ENCODE peak calls at places on chromosomes 7 and 10, in six cellular contexts. A is SK-N-SH, M is GM12878, G is K562, I is sigmoid colon, N is stomach. S is an unnamed sample.

GRCh38 chr10:113558336-113558735 is 5.5 kb downstream of the HABP2 start:
- DNase-seq in A (no peak), M (no peak), I (no peak), G (no peak), N (no peak), S (no peak)

GRCh38 chr7:126450269-126450671 is 802.5 kb downstream of the GRM8 start:
- DNase-seq in N (no peak), M (peak; percentile 75), A (no peak), I (no peak), G (no peak), S (no peak)

GRCh38 chr7:126776506-126776905 is 476.2 kb downstream of the GRM8 start:
- DNase-seq in M (no peak), N (no peak), I (no peak), A (no peak), G (no peak), S (no peak)

GRCh38 chr10:69853064-69853463 is 51.4 kb downstream of the COL13A1 start:
- DNase-seq in G (no peak), I (no peak), A (no peak), M (no peak), N (no peak), S (no peak)

GRCh38 chr7:117472335-117472734 is 7.5 kb upstream of the CFTR start:
- DNase-seq in G (no peak), I (no peak), M (no peak), N (no peak), A (no peak), S (no peak)

GRCh38 chr10:30705625-30706149 is 76.1 kb upstream of the LYZL2 start:
- DNase-seq in I (no peak), G (no peak), A (peak; percentile 15), N (no peak), M (peak; percentile 25), S (no peak)

GRCh38 chr10:110311357-110311949 is 6.7 kb upstream of the SMNDC1 start:
- DNase-seq in A (peak; percentile 64), I (no peak), M (peak; percentile 47), G (no peak), N (peak; percentile 57), S (peak; percentile 43)

GRCh38 chr7:18778594-18778993 is 283.0 kb downstream of the HDAC9 start:
- DNase-seq in M (no peak), A (no peak), N (no peak), G (no peak), I (no peak), S (no peak)

GRCh38 chr7:41333506-41333905 is 369.4 kb downstream of the INHBA start:
- DNase-seq in A (no peak), I (no peak), G (no peak), M (no peak), N (no peak), S (no peak)

GRCh38 chr7:6385110-6385792 is 62.5 kb downstream of the DAGLB start:
- DNase-seq in M (no peak), G (no peak), N (no peak), A (no peak), I (no peak), S (no peak)

GRCh38 chr7:47153571-47153970 is 428.3 kb downstream of the TNS3 start:
- DNase-seq in M (no peak), G (no peak), N (no peak), I (no peak), A (no peak), S (no peak)

GRCh38 chr7:135920478-135920877 is 56.7 kb downstream of the MTPN start:
- DNase-seq in N (no peak), G (no peak), M (no peak), A (no peak), I (no peak), S (no peak)

GRCh38 chr7:122951006-122951405 is 44.5 kb downstream of the TAS2R16 start:
- DNase-seq in M (no peak), A (no peak), N (no peak), I (no peak), G (no peak), S (no peak)

GRCh38 chr10:34426041-34426440 is 389.1 kb downstream of the PARD3 start:
- DNase-seq in G (no peak), A (no peak), N (no peak), I (no peak), M (no peak), S (no peak)

GRCh38 chr10:71048995-71049650 is 160.8 kb upstream of the PCBD1 start:
- DNase-seq in N (no peak), A (no peak), G (no peak), M (no peak), I (no peak), S (no peak)

GRCh38 chr10:71052708-71053107 is 159.7 kb upstream of the UNC5B start:
- DNase-seq in N (no peak), A (no peak), I (no peak), M (no peak), G (no peak), S (no peak)

GRCh38 chr10:71049994-71050393 is 161.6 kb upstream of the PCBD1 start:
- DNase-seq in I (no peak), M (no peak), G (no peak), N (no peak), A (no peak), S (no peak)

GRCh38 chr10:71053169-71053895 is 159.0 kb upstream of the UNC5B start:
- DNase-seq in G (no peak), I (no peak), N (no peak), A (no peak), M (no peak), S (no peak)

DNA sequence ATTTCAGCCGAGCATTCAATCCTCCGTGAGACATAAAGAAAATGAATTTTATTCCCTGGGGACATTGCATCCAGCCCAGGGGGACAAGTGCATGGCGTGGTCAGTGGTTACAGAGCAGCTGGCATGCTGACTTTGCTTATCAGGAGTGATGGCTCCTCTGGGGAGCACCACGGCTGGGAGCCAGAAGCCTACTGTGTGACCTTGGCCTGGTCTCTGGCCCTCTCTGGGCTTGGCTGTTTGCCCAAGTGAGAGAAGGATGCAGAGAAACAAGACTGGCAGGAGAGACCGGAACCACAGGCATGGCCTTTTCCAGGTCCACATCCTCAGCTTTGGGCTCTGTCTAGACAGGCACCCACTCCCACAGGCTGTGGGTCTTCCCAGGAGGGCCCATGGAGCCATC is 160.1 kb upstream of the UNC5B start:
- DNase-seq in M (no peak), A (no peak), G (no peak), I (no peak), N (no peak), S (no peak)
- H3K4me1 ChIP-seq in M (no peaks in the 10 kb centered on the region), A (no peaks in the 10 kb centered on the region), G (no peaks in the 10 kb centered on the region), I (no peaks in the 10 kb centered on the region), N (no peaks in the 10 kb centered on the region), S (no peaks in the 10 kb centered on the region)

DNA sequence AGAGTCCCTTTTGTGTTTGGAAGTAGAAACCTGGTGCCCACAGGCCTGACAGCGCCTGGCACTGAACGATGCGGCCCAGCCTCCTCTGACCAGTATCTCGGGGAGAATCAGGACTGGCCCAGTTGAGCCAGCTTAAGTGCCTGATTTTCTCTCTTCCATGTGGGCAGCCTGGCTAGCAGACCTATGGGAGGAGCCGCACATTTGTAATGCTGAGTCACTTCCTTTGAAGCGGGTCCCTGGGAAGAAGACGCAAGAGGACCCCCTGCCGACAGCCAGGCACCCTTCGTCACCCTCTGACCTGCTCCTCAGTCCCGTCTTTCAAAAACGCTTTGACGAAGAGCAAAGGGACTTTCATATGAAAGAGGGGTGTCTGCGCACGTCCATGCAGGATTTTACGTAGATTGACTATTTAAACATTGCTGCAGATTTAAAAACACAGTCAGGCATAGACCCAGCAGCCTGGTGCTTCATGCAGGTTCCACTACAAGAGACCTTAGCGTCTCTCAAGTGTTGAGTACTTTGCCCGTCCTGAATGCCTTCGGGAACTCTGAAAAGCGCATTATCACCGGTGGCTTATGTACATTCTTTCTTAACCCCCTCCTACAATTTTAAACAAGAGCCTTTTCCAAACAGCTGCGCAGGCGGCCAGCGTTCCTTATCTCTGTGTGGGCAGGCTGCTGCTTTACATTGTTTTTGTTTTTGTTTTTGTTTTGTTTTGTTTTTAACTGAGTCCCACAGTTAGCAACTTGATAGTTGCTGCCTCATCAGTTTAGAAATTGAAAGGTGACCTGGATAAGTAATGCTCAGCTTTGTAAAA is 36.5 kb upstream of the AP5Z1 start:
- DNase-seq in G (peak; percentile 92), I (peak; percentile 81), N (peak; percentile 36), A (peak; percentile 87), M (no peak), S (no peak)
- TF ChIP-seq POLR2AphosphoS5 in G (peak; percentile 38), I (peak; percentile 17), N (no peak), A (peak; percentile 42), M (no peak), S (no peak)

GRCh38 chr7:106512217-106512616 is 148.7 kb downstream of the CCDC71L start:
- DNase-seq in A (no peak), N (no peak), I (no peak), G (no peak), M (no peak), S (no peak)

GRCh38 chr7:106518239-106518638 is 142.7 kb downstream of the CCDC71L start:
- DNase-seq in I (no peak), G (no peak), A (no peak), M (no peak), N (no peak), S (no peak)

GRCh38 chr7:106517508-106517907 is 143.4 kb downstream of the CCDC71L start:
- DNase-seq in I (no peak), N (no peak), A (no peak), G (no peak), M (no peak), S (no peak)

GRCh38 chr7:106515321-106515720 is 145.6 kb downstream of the CCDC71L start:
- DNase-seq in N (no peak), A (no peak), M (no peak), I (no peak), G (no peak), S (no peak)

DNA sequence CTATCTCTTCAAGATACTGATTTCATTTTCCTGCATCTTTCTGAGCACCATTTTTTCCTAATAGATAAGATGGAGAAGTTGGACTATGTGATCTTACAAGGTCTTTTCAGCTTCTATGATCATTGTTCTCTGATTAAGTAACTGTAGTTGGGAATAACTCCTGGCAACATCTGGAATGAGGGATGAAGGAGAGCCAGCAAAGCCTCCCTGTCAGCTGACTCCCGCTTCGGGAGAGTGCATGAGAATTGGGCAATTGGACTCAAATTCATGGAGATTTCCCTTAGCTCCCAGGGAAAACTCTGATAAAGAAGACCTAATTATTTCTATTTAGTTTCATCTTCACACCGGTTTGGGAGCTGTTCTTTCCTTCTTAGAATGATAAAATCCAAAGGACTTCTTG is 146.1 kb downstream of the CCDC71L start:
- DNase-seq in N (no peak), G (no peak), M (no peak), A (no peak), I (peak; percentile 73), S (no peak)
- TF ChIP-seq EP300 in N (no peak), G (no peak), M (no peak), A (no peak), I (no peak), S (no peak)

GRCh38 chr7:36658603-36659516 is 65.4 kb downstream of the AOAH start:
- DNase-seq in M (no peak), I (no peak), A (no peak), G (no peak), N (no peak), S (no peak)
- H3K4me1 ChIP-seq in M (no peaks in the 10 kb centered on the region), I (no peaks in the 10 kb centered on the region), A (peaks cover 14% of the 10 kb centered on the region), G (no peaks in the 10 kb centered on the region), N (no peaks in the 10 kb centered on the region), S (peaks cover 4% of the 10 kb centered on the region)